ENCODE peak calls at places on chromosome 19, in four cellular contexts. One of them, this sample, is unnamed.

GRCh38 chr19:21705393-21705792 is 62.0 kb downstream of the ZNF100 start:
- DNase-seq in DMS153: no peak
- DNase-seq in HuH-7: no peak
- DNase-seq in NCI-H187: no peak
- DNase-seq in this sample: no peak

GRCh38 chr19:48445256-48445605 is 552 bp upstream of the GRWD1 start:
- DNase-seq in NCI-H187: peak; percentile 86
- DNase-seq in HuH-7: peak; percentile 93
- DNase-seq in DMS153: peak; percentile 86
- DNase-seq in this sample: peak; percentile 86

GRCh38 chr19:11486661-11487503 is 6.0 kb upstream of the ELAVL3 start:
- DNase-seq in NCI-H187: no peak
- DNase-seq in DMS153: no peak
- DNase-seq in HuH-7: no peak
- DNase-seq in this sample: no peak

GRCh38 chr19:58356971-58357797 is 3.9 kb upstream of the A1BG start:
- DNase-seq in HuH-7: no peak
- DNase-seq in DMS153: no peak
- DNase-seq in NCI-H187: no peak
- DNase-seq in this sample: peak; percentile 54

GRCh38 chr19:45400192-45400591 is 4.7 kb downstream of the PPP1R13L start:
- DNase-seq in HuH-7: no peak
- DNase-seq in NCI-H187: no peak
- DNase-seq in DMS153: no peak
- DNase-seq in this sample: no peak

GRCh38 chr19:56101095-56101494 is 20.0 kb downstream of the ZNF787 start:
- DNase-seq in DMS153: no peak
- DNase-seq in HuH-7: no peak
- DNase-seq in NCI-H187: no peak
- DNase-seq in this sample: no peak

GRCh38 chr19:31276831-31277230 is 72.4 kb downstream of the TSHZ3 start:
- DNase-seq in NCI-H187: no peak
- DNase-seq in HuH-7: no peak
- DNase-seq in DMS153: no peak
- DNase-seq in this sample: no peak

GRCh38 chr19:2022289-2022688 is 6.8 kb upstream of the BTBD2 start:
- DNase-seq in NCI-H187: no peak
- DNase-seq in DMS153: no peak
- DNase-seq in HuH-7: no peak
- DNase-seq in this sample: no peak

This sample was measured in foreskin fibroblast.